ENCODE peak calls at places on chromosomes 6 and 20, in seven cellular contexts. One of them, this sample, is unnamed.

GRCh38 chr20:44716309-44717106 is 1.3 kb downstream of the CCN5 start:
- DNase-seq in bronchial epithelial cell: peak
- DNase-seq in esophagus muscularis mucosa: no peak
- DNase-seq in transverse colon: no peak
- DNase-seq in astrocyte of the cerebellum: no peak
- DNase-seq in mucosa of descending colon: no peak
- DNase-seq in fibroblast of pulmonary artery: no peak
- DNase-seq in this sample: no peak

GRCh38 chr6:123829302-123829953 is 25.8 kb downstream of the NKAIN2 start:
- DNase-seq in esophagus muscularis mucosa: no peak
- DNase-seq in transverse colon: no peak
- DNase-seq in fibroblast of pulmonary artery: peak
- DNase-seq in bronchial epithelial cell: peak
- DNase-seq in mucosa of descending colon: no peak
- DNase-seq in astrocyte of the cerebellum: peak
- DNase-seq in this sample: no peak

GRCh38 chr20:54292186-54292585 is 84.3 kb downstream of the PFDN4 start:
- DNase-seq in astrocyte of the cerebellum: peak
- DNase-seq in mucosa of descending colon: no peak
- DNase-seq in bronchial epithelial cell: peak
- DNase-seq in transverse colon: no peak
- DNase-seq in esophagus muscularis mucosa: no peak
- DNase-seq in fibroblast of pulmonary artery: peak
- DNase-seq in this sample: no peak

GRCh38 chr6:129672883-129673631 is 36.9 kb downstream of the ARHGAP18 start:
- DNase-seq in esophagus muscularis mucosa: peak
- DNase-seq in mucosa of descending colon: no peak
- DNase-seq in fibroblast of pulmonary artery: peak
- DNase-seq in bronchial epithelial cell: peak
- DNase-seq in transverse colon: no peak
- DNase-seq in astrocyte of the cerebellum: peak
- DNase-seq in this sample: no peak

GRCh38 chr6:144346719-144347446 is 61.7 kb downstream of the UTRN start:
- DNase-seq in fibroblast of pulmonary artery: peak
- DNase-seq in transverse colon: no peak
- DNase-seq in mucosa of descending colon: no peak
- DNase-seq in bronchial epithelial cell: peak
- DNase-seq in astrocyte of the cerebellum: no peak
- DNase-seq in esophagus muscularis mucosa: peak
- DNase-seq in this sample: peak

GRCh38 chr20:50501970-50502745 is 8.0 kb upstream of the PTPN1 start:
- DNase-seq in mucosa of descending colon: no peak
- DNase-seq in esophagus muscularis mucosa: no peak
- DNase-seq in transverse colon: no peak
- DNase-seq in fibroblast of pulmonary artery: no peak
- DNase-seq in bronchial epithelial cell: no peak
- DNase-seq in astrocyte of the cerebellum: no peak
- DNase-seq in this sample: no peak

GRCh38 chr6:142846459-142846831 is 98.5 kb downstream of the HIVEP2 start:
- DNase-seq in bronchial epithelial cell: peak
- DNase-seq in astrocyte of the cerebellum: no peak
- DNase-seq in mucosa of descending colon: no peak
- DNase-seq in fibroblast of pulmonary artery: peak
- DNase-seq in transverse colon: no peak
- DNase-seq in esophagus muscularis mucosa: no peak
- DNase-seq in this sample: no peak

GRCh38 chr20:58554541-58554940 is 39.3 kb upstream of the APCDD1L start:
- DNase-seq in esophagus muscularis mucosa: no peak
- DNase-seq in astrocyte of the cerebellum: no peak
- DNase-seq in bronchial epithelial cell: no peak
- DNase-seq in fibroblast of pulmonary artery: no peak
- DNase-seq in mucosa of descending colon: no peak
- DNase-seq in transverse colon: no peak
- DNase-seq in this sample: no peak

GRCh38 chr20:58461899-58462298 is 53.3 kb downstream of the APCDD1L start:
- DNase-seq in bronchial epithelial cell: peak
- DNase-seq in fibroblast of pulmonary artery: no peak
- DNase-seq in esophagus muscularis mucosa: no peak
- DNase-seq in mucosa of descending colon: no peak
- DNase-seq in transverse colon: no peak
- DNase-seq in astrocyte of the cerebellum: peak
- DNase-seq in this sample: no peak

GRCh38 chr20:12610871-12611270 is 397.9 kb upstream of the SPTLC3 start:
- DNase-seq in transverse colon: no peak
- DNase-seq in esophagus muscularis mucosa: no peak
- DNase-seq in astrocyte of the cerebellum: no peak
- DNase-seq in bronchial epithelial cell: no peak
- DNase-seq in fibroblast of pulmonary artery: no peak
- DNase-seq in mucosa of descending colon: no peak
- DNase-seq in this sample: no peak

GRCh38 chr6:42390228-42390934 is 61.3 kb downstream of the TRERF1 start:
- DNase-seq in fibroblast of pulmonary artery: no peak
- DNase-seq in astrocyte of the cerebellum: no peak
- DNase-seq in mucosa of descending colon: no peak
- DNase-seq in bronchial epithelial cell: no peak
- DNase-seq in transverse colon: peak
- DNase-seq in esophagus muscularis mucosa: no peak
- DNase-seq in this sample: no peak

GRCh38 chr20:23541330-23541729 is 27.0 kb downstream of the CST9L start:
- DNase-seq in transverse colon: no peak
- DNase-seq in mucosa of descending colon: no peak
- DNase-seq in esophagus muscularis mucosa: no peak
- DNase-seq in fibroblast of pulmonary artery: no peak
- DNase-seq in astrocyte of the cerebellum: no peak
- DNase-seq in bronchial epithelial cell: peak
- DNase-seq in this sample: no peak

GRCh38 chr6:153392156-153392555 is 261.1 kb upstream of the RGS17 start:
- DNase-seq in mucosa of descending colon: no peak
- DNase-seq in transverse colon: no peak
- DNase-seq in fibroblast of pulmonary artery: no peak
- DNase-seq in esophagus muscularis mucosa: no peak
- DNase-seq in bronchial epithelial cell: peak
- DNase-seq in astrocyte of the cerebellum: no peak
- DNase-seq in this sample: no peak

GRCh38 chr6:142952614-142953013 is 7.6 kb upstream of the HIVEP2 start:
- DNase-seq in mucosa of descending colon: no peak
- DNase-seq in astrocyte of the cerebellum: no peak
- DNase-seq in transverse colon: peak
- DNase-seq in bronchial epithelial cell: no peak
- DNase-seq in fibroblast of pulmonary artery: no peak
- DNase-seq in esophagus muscularis mucosa: no peak
- DNase-seq in this sample: no peak

GRCh38 chr6:41931792-41932191 is 9.8 kb downstream of the CCND3 start:
- DNase-seq in mucosa of descending colon: no peak
- DNase-seq in esophagus muscularis mucosa: no peak
- DNase-seq in fibroblast of pulmonary artery: no peak
- DNase-seq in astrocyte of the cerebellum: no peak
- DNase-seq in bronchial epithelial cell: no peak
- DNase-seq in transverse colon: no peak
- DNase-seq in this sample: no peak

GRCh38 chr6:100370265-100370664 is 94.5 kb downstream of the SIM1 start:
- DNase-seq in fibroblast of pulmonary artery: no peak
- DNase-seq in transverse colon: no peak
- DNase-seq in bronchial epithelial cell: no peak
- DNase-seq in esophagus muscularis mucosa: no peak
- DNase-seq in mucosa of descending colon: no peak
- DNase-seq in astrocyte of the cerebellum: no peak
- DNase-seq in this sample: no peak

GRCh38 chr6:27837636-27838512 is 74.3 kb downstream of the OR2B2 start:
- DNase-seq in fibroblast of pulmonary artery: peak
- DNase-seq in bronchial epithelial cell: peak
- DNase-seq in astrocyte of the cerebellum: peak
- DNase-seq in mucosa of descending colon: peak
- DNase-seq in esophagus muscularis mucosa: peak
- DNase-seq in transverse colon: peak
- DNase-seq in this sample: peak

GRCh38 chr6:11315743-11316437 is 83.4 kb upstream of the NEDD9 start:
- DNase-seq in transverse colon: peak
- DNase-seq in astrocyte of the cerebellum: peak
- DNase-seq in fibroblast of pulmonary artery: peak
- DNase-seq in mucosa of descending colon: peak
- DNase-seq in esophagus muscularis mucosa: no peak
- DNase-seq in bronchial epithelial cell: peak
- DNase-seq in this sample: peak

GRCh38 chr20:51008718-51009117 is 14.2 kb downstream of the KCNG1 start:
- DNase-seq in esophagus muscularis mucosa: no peak
- DNase-seq in bronchial epithelial cell: no peak
- DNase-seq in astrocyte of the cerebellum: no peak
- DNase-seq in transverse colon: peak
- DNase-seq in fibroblast of pulmonary artery: no peak
- DNase-seq in mucosa of descending colon: peak
- DNase-seq in this sample: no peak

GRCh38 chr20:50788868-50789125 is 6.1 kb upstream of the BCAS4 start:
- DNase-seq in bronchial epithelial cell: no peak
- DNase-seq in mucosa of descending colon: no peak
- DNase-seq in transverse colon: no peak
- DNase-seq in esophagus muscularis mucosa: no peak
- DNase-seq in astrocyte of the cerebellum: no peak
- DNase-seq in fibroblast of pulmonary artery: peak
- DNase-seq in this sample: no peak

GRCh38 chr6:53651149-53651763 is 14.3 kb downstream of the KLHL31 start:
- DNase-seq in transverse colon: peak
- DNase-seq in mucosa of descending colon: peak
- DNase-seq in fibroblast of pulmonary artery: peak
- DNase-seq in bronchial epithelial cell: peak
- DNase-seq in astrocyte of the cerebellum: peak
- DNase-seq in esophagus muscularis mucosa: no peak
- DNase-seq in this sample: peak

GRCh38 chr6:78157606-78158005 is 504.8 kb downstream of the MEI4 start:
- DNase-seq in esophagus muscularis mucosa: no peak
- DNase-seq in transverse colon: no peak
- DNase-seq in bronchial epithelial cell: no peak
- DNase-seq in mucosa of descending colon: no peak
- DNase-seq in fibroblast of pulmonary artery: no peak
- DNase-seq in astrocyte of the cerebellum: no peak
- DNase-seq in this sample: no peak
- TF ChIP-seq CTCF in esophagus muscularis mucosa: no peak
- TF ChIP-seq CTCF in transverse colon: no peak
- TF ChIP-seq CTCF in bronchial epithelial cell: no peak
- TF ChIP-seq CTCF in mucosa of descending colon: no peak
- TF ChIP-seq CTCF in fibroblast of pulmonary artery: no peak
- TF ChIP-seq CTCF in astrocyte of the cerebellum: no peak
- TF ChIP-seq CTCF in this sample: no peak

GRCh38 chr20:46438156-46438750 is 31.8 kb upstream of the ELMO2 start:
- DNase-seq in astrocyte of the cerebellum: peak
- DNase-seq in fibroblast of pulmonary artery: peak
- DNase-seq in mucosa of descending colon: peak
- DNase-seq in transverse colon: no peak
- DNase-seq in bronchial epithelial cell: peak
- DNase-seq in esophagus muscularis mucosa: no peak
- DNase-seq in this sample: no peak
- TF ChIP-seq CTCF in astrocyte of the cerebellum: peak
- TF ChIP-seq CTCF in fibroblast of pulmonary artery: peak
- TF ChIP-seq CTCF in mucosa of descending colon: no peak
- TF ChIP-seq CTCF in transverse colon: peak
- TF ChIP-seq CTCF in bronchial epithelial cell: peak
- TF ChIP-seq CTCF in esophagus muscularis mucosa: no peak
- TF ChIP-seq CTCF in this sample: peak

GRCh38 chr6:69945192-69945591 is 78.8 kb downstream of the COL19A1 start:
- DNase-seq in mucosa of descending colon: no peak
- DNase-seq in astrocyte of the cerebellum: no peak
- DNase-seq in bronchial epithelial cell: no peak
- DNase-seq in esophagus muscularis mucosa: no peak
- DNase-seq in fibroblast of pulmonary artery: no peak
- DNase-seq in transverse colon: no peak
- DNase-seq in this sample: no peak
- TF ChIP-seq CTCF in mucosa of descending colon: no peak
- TF ChIP-seq CTCF in astrocyte of the cerebellum: no peak
- TF ChIP-seq CTCF in bronchial epithelial cell: no peak
- TF ChIP-seq CTCF in esophagus muscularis mucosa: no peak
- TF ChIP-seq CTCF in fibroblast of pulmonary artery: no peak
- TF ChIP-seq CTCF in transverse colon: no peak
- TF ChIP-seq CTCF in this sample: no peak

DNA sequence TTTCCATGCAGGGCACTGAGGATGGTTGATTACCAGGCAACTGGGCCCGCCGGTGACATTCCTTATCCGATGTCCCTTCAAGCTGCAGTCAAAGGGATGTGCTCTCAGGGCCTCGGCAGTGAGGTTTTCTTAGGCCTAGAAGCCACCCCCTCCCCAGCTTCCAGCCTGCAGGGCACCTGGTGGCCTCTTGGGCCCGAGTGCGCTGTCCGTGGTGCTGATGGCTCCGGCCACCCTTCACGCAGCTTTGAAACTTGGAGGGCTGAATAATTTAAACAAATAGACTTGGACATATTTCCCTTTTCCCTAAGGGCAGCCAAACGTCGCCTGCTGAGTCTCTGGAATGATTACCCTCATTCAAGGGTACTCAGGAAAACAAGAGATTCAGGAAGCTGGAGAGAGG is 8.9 kb upstream of the MLN start:
- DNase-seq in fibroblast of pulmonary artery: peak
- DNase-seq in esophagus muscularis mucosa: no peak
- DNase-seq in astrocyte of the cerebellum: peak
- DNase-seq in mucosa of descending colon: peak
- DNase-seq in transverse colon: no peak
- DNase-seq in bronchial epithelial cell: peak
- DNase-seq in this sample: no peak
- TF ChIP-seq CTCF in fibroblast of pulmonary artery: peak
- TF ChIP-seq CTCF in esophagus muscularis mucosa: peak
- TF ChIP-seq CTCF in astrocyte of the cerebellum: peak
- TF ChIP-seq CTCF in mucosa of descending colon: no peak
- TF ChIP-seq CTCF in transverse colon: peak
- TF ChIP-seq CTCF in bronchial epithelial cell: peak
- TF ChIP-seq CTCF in this sample: peak

DNA sequence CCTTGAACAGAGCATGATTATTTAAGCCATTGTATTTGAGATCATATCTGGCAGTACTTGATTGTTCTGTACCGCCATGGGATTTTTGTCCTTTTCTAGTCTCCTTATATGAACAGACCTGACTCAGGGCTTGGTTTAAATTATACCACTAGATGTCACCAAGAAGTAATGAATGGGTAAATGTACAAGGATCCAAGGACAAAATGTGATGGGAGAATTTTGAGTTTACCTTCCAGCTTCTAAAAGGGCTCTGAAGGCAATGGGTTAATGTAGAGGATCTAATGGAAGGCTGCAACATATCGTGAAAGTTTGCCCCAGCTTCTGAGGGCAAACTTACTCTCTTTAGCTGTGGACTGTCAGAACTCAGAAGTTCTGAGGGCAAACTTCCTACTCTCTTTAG is 12.0 kb downstream of the RNF8 start:
- DNase-seq in esophagus muscularis mucosa: no peak
- DNase-seq in mucosa of descending colon: no peak
- DNase-seq in astrocyte of the cerebellum: peak
- DNase-seq in fibroblast of pulmonary artery: peak
- DNase-seq in bronchial epithelial cell: peak
- DNase-seq in transverse colon: no peak
- DNase-seq in this sample: no peak
- TF ChIP-seq CTCF in esophagus muscularis mucosa: no peak
- TF ChIP-seq CTCF in mucosa of descending colon: no peak
- TF ChIP-seq CTCF in astrocyte of the cerebellum: peak
- TF ChIP-seq CTCF in fibroblast of pulmonary artery: peak
- TF ChIP-seq CTCF in bronchial epithelial cell: peak
- TF ChIP-seq CTCF in transverse colon: no peak
- TF ChIP-seq CTCF in this sample: peak